ENCODE peak calls at places on chromosomes 6 and 20, in ten cellular contexts. V is dorsolateral prefrontal cortex, D is pancreas, U is GM23338, N is GM12865, L is psoas muscle, Q is ascending aorta, W is fibroblast of mammary gland, Z is neural progenitor cell, E is WERI-Rb-1. Y is an unnamed sample.

GRCh38 chr6:32845381-32845884 is 1.6 kb upstream of the PSMB8 start:
- DNase-seq in W (no peak), E (no peak), Z (no peak), L (no peak), Q (no peak), V (no peak), N (peak), D (no peak), U (no peak), Y (no peak)

GRCh38 chr6:108876929-108877775 is 28.9 kb downstream of the ARMC2 start:
- DNase-seq in E (no peak), V (no peak), Q (peak), L (peak), N (no peak), D (peak), Z (no peak), W (peak), U (no peak), Y (no peak)

GRCh38 chr6:80728340-80728739 is 621.9 kb downstream of the BCKDHB start:
- DNase-seq in Z (no peak), Q (no peak), L (no peak), U (no peak), D (no peak), W (peak), N (no peak), E (no peak), V (no peak), Y (no peak)

GRCh38 chr6:45631396-45631795 is 253.7 kb upstream of the SUPT3H start:
- DNase-seq in Z (no peak), W (no peak), D (no peak), N (no peak), Q (no peak), U (no peak), L (no peak), V (no peak), E (no peak), Y (no peak)

GRCh38 chr6:106555767-106556166 is 73.5 kb downstream of the RTN4IP1 start:
- DNase-seq in Q (no peak), Z (no peak), U (no peak), V (no peak), W (no peak), D (no peak), N (no peak), L (no peak), E (no peak), Y (no peak)

GRCh38 chr6:39927159-39927558 is 7.1 kb downstream of the MOCS1 start:
- DNase-seq in Q (no peak), W (peak), E (no peak), D (no peak), L (no peak), Z (no peak), V (peak), U (no peak), N (no peak), Y (no peak)

GRCh38 chr6:109892451-109893435 is 85.4 kb upstream of the GPR6 start:
- DNase-seq in N (no peak), D (peak), Z (no peak), E (peak), Q (no peak), L (no peak), W (peak), V (no peak), U (peak), Y (no peak)

GRCh38 chr6:111306104-111306888 is 176.7 kb downstream of the REV3L start:
- DNase-seq in E (peak), L (no peak), D (no peak), Z (no peak), W (no peak), V (no peak), N (no peak), U (peak), Q (no peak), Y (no peak)

GRCh38 chr20:38307371-38308046 is 3.6 kb downstream of the BPI start:
- DNase-seq in Z (peak), L (no peak), E (peak), D (no peak), V (no peak), Q (no peak), N (no peak), W (peak), U (no peak), Y (no peak)

GRCh38 chr6:15663057-15663638 is 320 bp upstream of the DTNBP1 start:
- DNase-seq in W (peak), V (no peak), E (no peak), Z (no peak), L (no peak), U (no peak), N (no peak), Q (no peak), D (no peak), Y (no peak)

GRCh38 chr6:163243691-163244505 is 170.6 kb upstream of the QKI start:
- DNase-seq in N (no peak), Q (no peak), U (no peak), W (peak), D (no peak), Z (no peak), L (no peak), V (no peak), E (no peak), Y (no peak)

GRCh38 chr6:142853244-142854180 is 91.5 kb downstream of the HIVEP2 start:
- DNase-seq in D (no peak), N (peak), V (no peak), E (peak), Z (no peak), Q (no peak), L (no peak), U (peak), W (peak), Y (no peak)

GRCh38 chr20:49285813-49286494 is 8.1 kb upstream of the ZNFX1 start:
- DNase-seq in L (no peak), W (no peak), Q (no peak), U (no peak), D (no peak), N (peak), E (no peak), Z (no peak), V (no peak), Y (no peak)

GRCh38 chr20:5364136-5364821 is 47.5 kb upstream of the PROKR2 start:
- DNase-seq in N (no peak), Z (no peak), Q (no peak), U (peak), W (no peak), E (no peak), D (no peak), V (no peak), L (no peak), Y (no peak)

GRCh38 chr20:20363449-20364015 is 4.4 kb upstream of the INSM1 start:
- DNase-seq in D (no peak), Z (peak), W (no peak), Q (no peak), N (no peak), U (peak), E (no peak), L (no peak), V (no peak), Y (no peak)

GRCh38 chr20:21523398-21523868 is 9.6 kb upstream of the NKX2-2 start:
- DNase-seq in N (no peak), V (no peak), L (no peak), U (no peak), Q (no peak), W (no peak), Z (no peak), E (no peak), D (no peak), Y (peak)

GRCh38 chr6:41692080-41692675 is 43.2 kb downstream of the TFEB start:
- DNase-seq in U (no peak), L (no peak), Z (no peak), N (no peak), E (no peak), V (peak), Q (no peak), D (no peak), W (no peak), Y (no peak)

GRCh38 chr6:111439169-111439568 is 43.8 kb downstream of the REV3L start:
- DNase-seq in E (no peak), L (no peak), Q (no peak), Z (no peak), N (no peak), U (no peak), W (no peak), V (no peak), D (no peak), Y (no peak)

GRCh38 chr6:44278774-44279697 is 8.8 kb downstream of the TMEM151B start:
- DNase-seq in U (no peak), W (no peak), Q (no peak), E (no peak), L (no peak), N (no peak), Z (no peak), V (peak), D (no peak), Y (no peak)

GRCh38 chr6:87118054-87118453 is 23.1 kb upstream of the CGA start:
- DNase-seq in W (no peak), Q (no peak), V (no peak), E (no peak), Z (no peak), L (no peak), U (no peak), N (no peak), D (no peak), Y (no peak)

GRCh38 chr6:25963426-25964123 is 973 bp downstream of the TRIM38 start:
- DNase-seq in N (no peak), V (no peak), E (no peak), L (no peak), U (peak), Q (no peak), Z (no peak), W (peak), D (no peak), Y (no peak)

GRCh38 chr6:31126416-31127175 is 6.3 kb upstream of the CDSN start:
- DNase-seq in E (no peak), V (no peak), W (no peak), U (no peak), L (no peak), D (no peak), N (no peak), Q (no peak), Z (no peak), Y (no peak)

GRCh38 chr20:44959082-44959895 is 908 bp downstream of the TOMM34 start:
- DNase-seq in V (peak), Z (peak), D (no peak), E (peak), N (peak), U (peak), W (peak), Q (peak), L (no peak), Y (no peak)

GRCh38 chr6:35043381-35043780 is 97.8 kb downstream of the TCP11 start:
- DNase-seq in Q (no peak), U (no peak), W (no peak), Z (no peak), D (no peak), N (no peak), L (no peak), E (no peak), V (no peak), Y (no peak)

GRCh38 chr6:131303338-131303954 is 168.2 kb downstream of the AKAP7 start:
- DNase-seq in N (no peak), U (no peak), Q (no peak), D (no peak), V (no peak), W (no peak), Z (no peak), E (peak), L (no peak), Y (no peak)

GRCh38 chr6:105380634-105381033 is 22.2 kb downstream of the PREP start:
- DNase-seq in N (no peak), E (no peak), Z (no peak), D (no peak), U (no peak), V (no peak), Q (no peak), W (no peak), L (no peak), Y (no peak)

GRCh38 chr20:17481661-17482060 is 49.5 kb downstream of the BFSP1 start:
- DNase-seq in V (no peak), U (no peak), D (no peak), E (no peak), Q (no peak), L (no peak), N (no peak), Z (no peak), W (no peak), Y (peak)

GRCh38 chr6:10880366-10880765 is 1.5 kb downstream of the GCM2 start:
- DNase-seq in V (no peak), W (peak), E (no peak), N (no peak), Q (no peak), L (no peak), D (no peak), Z (no peak), U (no peak), Y (no peak)

GRCh38 chr6:156423075-156423474 is 354.1 kb upstream of the ARID1B start:
- DNase-seq in Q (no peak), U (no peak), Z (no peak), V (no peak), D (no peak), N (no peak), W (no peak), E (no peak), L (no peak), Y (no peak)

GRCh38 chr6:34028691-34029360 is 117.1 kb downstream of the GRM4 start:
- DNase-seq in Q (no peak), E (peak), U (no peak), V (no peak), L (no peak), W (no peak), D (no peak), Z (no peak), N (no peak), Y (no peak)

GRCh38 chr20:37907330-37907676 is 4.4 kb downstream of the VSTM2L start:
- DNase-seq in N (no peak), L (no peak), Z (no peak), E (no peak), W (no peak), U (no peak), D (no peak), V (no peak), Q (no peak), Y (no peak)

GRCh38 chr20:1734269-1734858 is 76.8 kb upstream of the SIRPG start:
- DNase-seq in Q (no peak), E (no peak), U (no peak), W (peak), L (no peak), V (no peak), D (no peak), N (peak), Z (no peak), Y (no peak)

GRCh38 chr6:99614430-99615161 is 8.0 kb downstream of the PRDM13 start:
- DNase-seq in E (peak), L (peak), Z (peak), U (peak), N (peak), V (no peak), D (no peak), Q (no peak), W (no peak), Y (no peak)

GRCh38 chr20:9147553-9148024 is 78.7 kb downstream of the PLCB4 start:
- DNase-seq in W (peak), N (no peak), L (no peak), E (no peak), D (no peak), U (no peak), V (no peak), Q (no peak), Z (no peak), Y (no peak)

GRCh38 chr20:46709459-46710148 is at the start of gene SLC2A10:
- DNase-seq in U (peak), L (peak), Q (peak), W (peak), V (no peak), N (no peak), E (no peak), Z (peak), D (peak), Y (peak)

GRCh38 chr20:37907677-37908397 is 4.9 kb downstream of the VSTM2L start:
- DNase-seq in Z (peak), V (no peak), E (peak), N (no peak), L (no peak), D (no peak), Q (no peak), W (peak), U (peak), Y (peak)

GRCh38 chr6:98894810-98895209 is 52.9 kb downstream of the FBXL4 start:
- DNase-seq in Z (no peak), N (no peak), Q (no peak), W (peak), D (no peak), E (no peak), V (no peak), L (no peak), U (no peak), Y (no peak)

GRCh38 chr20:58610071-58610800 is 40.8 kb upstream of the STX16 start:
- DNase-seq in U (no peak), D (no peak), E (no peak), N (no peak), Z (no peak), V (no peak), W (no peak), Q (no peak), L (no peak), Y (no peak)

GRCh38 chr6:97055743-97056142 is 131.2 kb downstream of the KLHL32 start:
- DNase-seq in E (no peak), Q (no peak), V (no peak), N (no peak), L (no peak), Z (no peak), W (no peak), U (no peak), D (no peak), Y (no peak)

GRCh38 chr6:97052152-97052787 is 127.7 kb downstream of the KLHL32 start:
- DNase-seq in N (no peak), L (no peak), D (no peak), Z (no peak), U (no peak), E (no peak), Q (no peak), W (no peak), V (peak), Y (no peak)

GRCh38 chr6:97048771-97049170 is 124.2 kb downstream of the KLHL32 start:
- DNase-seq in L (no peak), E (no peak), Q (no peak), W (no peak), U (no peak), N (no peak), Z (no peak), D (no peak), V (no peak), Y (no peak)

GRCh38 chr6:97049254-97050004 is 124.9 kb downstream of the KLHL32 start:
- DNase-seq in Z (no peak), N (peak), U (no peak), V (no peak), D (no peak), L (no peak), W (peak), Q (no peak), E (no peak), Y (no peak)

DNA sequence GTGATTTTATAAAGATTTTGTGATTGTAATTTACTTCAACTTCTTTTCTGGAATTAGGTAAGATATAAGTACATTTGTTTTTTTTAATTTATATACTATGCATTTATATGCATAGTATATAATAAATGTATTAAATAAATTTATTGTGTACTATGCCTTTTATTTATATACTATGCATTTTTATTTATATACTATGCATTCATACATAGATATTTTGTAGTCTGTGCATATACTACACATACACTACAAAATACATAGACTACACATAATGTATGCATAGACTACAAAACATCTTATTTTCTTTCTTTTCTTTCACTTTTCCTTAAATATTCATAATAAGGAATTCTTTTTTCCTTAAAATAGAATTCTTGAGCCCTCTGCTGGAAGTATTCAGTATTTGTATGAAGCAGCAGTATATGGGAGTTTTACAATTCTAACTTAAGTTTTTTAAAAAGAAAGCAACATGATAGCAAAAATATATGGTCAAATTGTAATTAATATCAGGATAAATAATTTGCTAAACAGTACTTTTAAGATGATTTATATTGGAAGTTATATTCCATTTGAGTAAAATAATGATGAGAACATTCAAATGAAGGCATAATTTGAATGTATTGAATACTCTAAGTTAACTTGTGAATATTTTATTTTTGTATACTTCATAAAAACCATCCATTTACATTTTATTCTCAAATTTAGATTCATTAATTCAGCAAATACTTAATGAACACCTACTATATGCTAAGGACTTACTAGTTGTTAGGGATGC is 129.3 kb downstream of the KLHL32 start:
- DNase-seq in L (no peak), D (no peak), Q (no peak), E (no peak), N (no peak), U (peak), Z (peak), V (no peak), W (peak), Y (no peak)
- TF ChIP-seq CTCF in L (peak), D (no peak), Q (no peak), E (no peak), N (peak), U (peak), Z (peak), V (peak), W (peak), Y (peak)

GRCh38 chr6:136333824-136334464 is 44.3 kb upstream of the BCLAF1 start:
- DNase-seq in Q (no peak), L (no peak), E (no peak), D (no peak), Z (no peak), W (no peak), N (no peak), U (no peak), V (no peak), Y (no peak)

GRCh38 chr6:136334465-136334846 is 44.8 kb upstream of the BCLAF1 start:
- DNase-seq in Z (no peak), Q (no peak), D (no peak), N (no peak), U (no peak), E (no peak), V (no peak), W (no peak), L (no peak), Y (no peak)

GRCh38 chr6:136335736-136336362 is 46.2 kb upstream of the BCLAF1 start:
- DNase-seq in U (no peak), L (no peak), Z (no peak), D (no peak), V (no peak), N (no peak), Q (no peak), E (no peak), W (no peak), Y (no peak)

GRCh38 chr6:136337606-136338005 is 48.0 kb upstream of the BCLAF1 start:
- DNase-seq in U (no peak), D (no peak), V (no peak), W (no peak), N (no peak), Z (no peak), E (no peak), L (no peak), Q (no peak), Y (no peak)

DNA sequence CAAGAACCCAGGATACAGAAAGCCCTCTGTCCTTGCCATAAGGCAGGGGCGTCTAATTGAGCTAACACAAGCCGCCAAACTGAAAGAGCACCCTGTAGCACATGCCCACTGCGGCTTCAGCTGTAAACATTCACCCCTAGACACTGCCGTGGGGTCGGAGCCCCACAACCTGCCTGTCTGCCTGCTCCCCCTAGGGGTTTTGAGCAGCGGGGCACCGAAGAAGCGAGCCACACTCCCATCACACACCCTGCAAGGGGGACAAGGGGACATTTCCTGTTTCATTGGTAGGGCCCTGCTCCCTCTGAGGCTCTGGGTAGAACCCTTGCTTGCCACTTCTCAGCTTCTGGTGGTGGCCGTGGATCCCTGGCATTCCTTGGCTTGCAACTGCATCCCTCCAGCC is 45.2 kb upstream of the BCLAF1 start:
- DNase-seq in N (peak), Q (no peak), W (no peak), U (peak), D (no peak), L (no peak), V (no peak), E (peak), Z (peak), Y (no peak)
- TF ChIP-seq CTCF in N (peak), Q (no peak), W (peak), U (peak), D (no peak), L (no peak), V (no peak), E (peak), Z (peak), Y (peak)

GRCh38 chr20:62437985-62438384 is 10.6 kb upstream of the RBBP8NL start:
- DNase-seq in U (peak), Q (no peak), N (no peak), V (no peak), D (no peak), Z (no peak), L (no peak), E (no peak), W (no peak), Y (no peak)
- TF ChIP-seq CTCF in U (no peak), Q (no peak), N (no peak), V (no peak), D (no peak), Z (no peak), L (no peak), E (peak), W (no peak), Y (no peak)

GRCh38 chr20:59955131-59955796 is 3.0 kb upstream of the CDH26 start:
- DNase-seq in N (peak), Z (peak), L (peak), D (no peak), W (peak), U (peak), V (no peak), E (peak), Q (no peak), Y (no peak)
- TF ChIP-seq CTCF in N (peak), Z (peak), L (peak), D (no peak), W (peak), U (peak), V (peak), E (peak), Q (no peak), Y (peak)

GRCh38 chr6:4281341-4282293 is 146.2 kb upstream of the ECI2 start:
- DNase-seq in U (peak), N (peak), W (peak), D (peak), E (no peak), Q (no peak), V (peak), Z (peak), L (peak), Y (no peak)
- TF ChIP-seq CTCF in U (peak), N (peak), W (no peak), D (no peak), E (no peak), Q (peak), V (peak), Z (peak), L (peak), Y (no peak)